ENCODE peak calls at places on chromosomes 12 and 14, in eight cellular contexts. N is BE2C, I is endothelial cell, B is heart left ventricle, E is endothelial cell of umbilical vein, R is AG09319, A is GM20000, L is heart right ventricle. D is an unnamed sample.

GRCh38 chr14:99546230-99546879 is 57.7 kb downstream of the CCDC85C start:
- DNase-seq in R (no peak), N (peak), A (no peak), B (no peak), L (no peak), I (no peak), E (no peak), D (no peak)

GRCh38 chr12:52338241-52338960 is 17.2 kb upstream of the KRT83 start:
- DNase-seq in I (no peak), N (no peak), B (no peak), R (no peak), E (no peak), L (no peak), A (no peak), D (no peak)

GRCh38 chr14:72518809-72519377 is 375.0 kb downstream of the DPF3 start:
- DNase-seq in A (peak), N (no peak), L (no peak), B (no peak), E (no peak), I (no peak), R (no peak), D (no peak)

GRCh38 chr14:68143341-68143807 is 323.8 kb downstream of the RAD51B start:
- DNase-seq in B (peak), A (no peak), E (peak), R (peak), L (peak), N (no peak), I (no peak), D (no peak)

GRCh38 chr12:33628087-33628486 is 188.5 kb upstream of the SYT10 start:
- DNase-seq in L (no peak), R (no peak), B (no peak), I (no peak), E (no peak), N (no peak), A (no peak), D (no peak)

GRCh38 chr14:88592016-88592415 is 29.2 kb downstream of the ZC3H14 start:
- DNase-seq in N (no peak), B (no peak), R (no peak), L (no peak), E (peak), A (no peak), I (no peak), D (no peak)

GRCh38 chr12:66514581-66514980 is 164.3 kb downstream of the GRIP1 start:
- DNase-seq in R (no peak), N (no peak), L (no peak), E (peak), I (no peak), B (no peak), A (no peak), D (no peak)

GRCh38 chr14:65210118-65210826 is 108.0 kb upstream of the MAX start:
- DNase-seq in N (no peak), R (no peak), B (no peak), E (peak), I (no peak), A (no peak), L (no peak), D (no peak)

GRCh38 chr12:45050751-45051489 is at the start of gene DBX2:
- DNase-seq in L (peak), R (no peak), E (no peak), I (peak), B (no peak), N (no peak), A (no peak), D (peak)

GRCh38 chr14:72649603-72650227 is 244.2 kb downstream of the DPF3 start:
- DNase-seq in R (no peak), B (no peak), N (no peak), E (no peak), A (no peak), L (no peak), I (no peak), D (no peak)

GRCh38 chr14:22176930-22177329 is 412.1 kb downstream of the DAD1 start:
- DNase-seq in E (no peak), L (no peak), A (no peak), B (no peak), N (no peak), R (no peak), I (no peak), D (no peak)

GRCh38 chr12:47033797-47034555 is 45.4 kb upstream of the PCED1B start:
- DNase-seq in I (no peak), E (no peak), L (no peak), A (no peak), B (no peak), R (no peak), N (no peak), D (no peak)

GRCh38 chr14:71414631-71415403 is 507.6 kb downstream of the PCNX1 start:
- DNase-seq in N (no peak), A (no peak), R (no peak), L (no peak), B (no peak), I (no peak), E (no peak), D (no peak)

GRCh38 chr14:73143003-73143402 is 6.7 kb downstream of the PSEN1 start:
- DNase-seq in N (no peak), R (no peak), I (no peak), B (no peak), A (peak), L (no peak), E (no peak), D (no peak)

GRCh38 chr14:76056128-76056527 is 70.6 kb downstream of the IFT43 start:
- DNase-seq in L (no peak), B (no peak), E (no peak), I (no peak), A (no peak), N (no peak), R (no peak), D (no peak)

GRCh38 chr12:99911076-99911475 is 73.7 kb downstream of the ANKS1B start:
- DNase-seq in B (no peak), L (no peak), R (peak), E (no peak), N (no peak), A (no peak), I (no peak), D (no peak)

GRCh38 chr12:34598352-34598827 is 576.1 kb downstream of the ALG10 start:
- DNase-seq in R (no peak), L (no peak), B (no peak), E (no peak), A (no peak), N (no peak), I (no peak), D (no peak)

GRCh38 chr12:120257041-120257821 is 8.3 kb downstream of the PXN start:
- DNase-seq in A (no peak), I (no peak), B (peak), E (peak), R (peak), N (peak), L (peak), D (no peak)

GRCh38 chr12:67211029-67211428 is 58.1 kb upstream of the CAND1 start:
- DNase-seq in E (no peak), L (no peak), A (no peak), I (no peak), R (no peak), N (no peak), B (no peak), D (no peak)

GRCh38 chr14:75295061-75295461 is 16.4 kb downstream of the FOS start:
- DNase-seq in A (no peak), B (peak), N (peak), R (peak), I (peak), L (peak), E (peak), D (no peak)

GRCh38 chr14:56075301-56075700 is 42.9 kb upstream of the PELI2 start:
- DNase-seq in B (no peak), I (no peak), A (no peak), E (no peak), L (no peak), N (no peak), R (no peak), D (no peak)

GRCh38 chr14:55136241-55136640 is 7.2 kb downstream of the LGALS3 start:
- DNase-seq in N (no peak), A (no peak), L (no peak), B (no peak), E (no peak), R (no peak), I (no peak), D (no peak)

GRCh38 chr14:93430319-93430801 is 379 bp upstream of the UNC79 start:
- DNase-seq in L (no peak), N (peak), B (no peak), A (no peak), R (no peak), E (no peak), I (peak), D (no peak)

GRCh38 chr14:51564986-51565604 is 86.6 kb upstream of the FRMD6 start:
- DNase-seq in L (no peak), B (no peak), R (no peak), N (no peak), I (no peak), A (no peak), E (no peak), D (no peak)

GRCh38 chr12:70555081-70555480 is 82.1 kb downstream of the PTPRB start:
- DNase-seq in E (no peak), R (no peak), I (no peak), A (no peak), N (no peak), L (no peak), B (no peak), D (no peak)

GRCh38 chr12:6426882-6427671 is 17.7 kb upstream of the CD27 start:
- DNase-seq in E (no peak), R (no peak), A (peak), B (no peak), I (no peak), N (no peak), L (no peak), D (peak)

GRCh38 chr12:52673216-52673615 is 7.0 kb downstream of the KRT1 start:
- DNase-seq in B (no peak), I (no peak), L (no peak), R (no peak), E (no peak), A (no peak), N (no peak), D (no peak)

GRCh38 chr14:46580941-46581671 is 70.5 kb downstream of the RPL10L start:
- DNase-seq in E (peak), N (peak), I (peak), L (no peak), R (no peak), A (peak), B (no peak), D (no peak)
- TF ChIP-seq CTCF in E (peak), N (peak), I (peak), L (peak), R (no peak), A (peak), B (no peak), D (peak)

GRCh38 chr14:47857646-47858045 is 182.2 kb upstream of the MDGA2 start:
- DNase-seq in I (no peak), R (no peak), E (no peak), A (no peak), B (no peak), N (no peak), L (no peak), D (no peak)
- TF ChIP-seq CTCF in I (no peak), R (no peak), E (no peak), A (no peak), B (no peak), N (no peak), L (no peak), D (no peak)

DNA sequence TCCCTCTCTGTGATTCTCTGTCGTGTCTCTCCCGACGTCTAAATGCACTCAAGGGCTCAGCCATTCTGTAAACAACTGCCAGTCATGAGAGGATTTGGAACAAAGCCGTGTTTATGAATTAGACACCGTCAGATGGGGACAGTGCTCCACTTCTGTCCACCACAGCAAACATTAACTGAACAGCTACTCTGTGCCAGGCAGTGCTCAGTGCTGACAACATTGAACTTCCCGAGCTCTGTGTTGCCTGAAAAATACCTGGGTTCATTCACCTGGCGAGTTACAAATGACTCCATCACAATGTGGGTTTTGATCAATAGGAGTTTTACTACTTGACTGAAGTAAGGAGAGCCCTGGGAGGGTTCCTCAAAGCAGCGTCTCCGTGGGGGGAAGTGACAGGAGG is 139.3 kb downstream of the GLT1D1 start:
- DNase-seq in L (no peak), A (no peak), R (no peak), E (no peak), N (no peak), B (no peak), I (no peak), D (no peak)
- TF ChIP-seq CTCF in L (no peak), A (no peak), R (no peak), E (no peak), N (no peak), B (no peak), I (no peak), D (no peak)

GRCh38 chr14:106691601-106692291 is 1165.4 kb downstream of the TMEM121 start:
- DNase-seq in N (peak), L (peak), A (peak), B (peak), I (no peak), E (no peak), R (no peak), D (peak)
- TF ChIP-seq CTCF in N (peak), L (peak), A (peak), B (no peak), I (peak), E (no peak), R (peak), D (peak)

GRCh38 chr14:104940526-104941150 is 16.0 kb downstream of the PLD4 start:
- DNase-seq in N (no peak), I (no peak), L (no peak), E (no peak), A (peak), B (no peak), R (no peak), D (no peak)
- TF ChIP-seq CTCF in N (peak), I (no peak), L (no peak), E (no peak), A (no peak), B (no peak), R (peak), D (peak)

DNA sequence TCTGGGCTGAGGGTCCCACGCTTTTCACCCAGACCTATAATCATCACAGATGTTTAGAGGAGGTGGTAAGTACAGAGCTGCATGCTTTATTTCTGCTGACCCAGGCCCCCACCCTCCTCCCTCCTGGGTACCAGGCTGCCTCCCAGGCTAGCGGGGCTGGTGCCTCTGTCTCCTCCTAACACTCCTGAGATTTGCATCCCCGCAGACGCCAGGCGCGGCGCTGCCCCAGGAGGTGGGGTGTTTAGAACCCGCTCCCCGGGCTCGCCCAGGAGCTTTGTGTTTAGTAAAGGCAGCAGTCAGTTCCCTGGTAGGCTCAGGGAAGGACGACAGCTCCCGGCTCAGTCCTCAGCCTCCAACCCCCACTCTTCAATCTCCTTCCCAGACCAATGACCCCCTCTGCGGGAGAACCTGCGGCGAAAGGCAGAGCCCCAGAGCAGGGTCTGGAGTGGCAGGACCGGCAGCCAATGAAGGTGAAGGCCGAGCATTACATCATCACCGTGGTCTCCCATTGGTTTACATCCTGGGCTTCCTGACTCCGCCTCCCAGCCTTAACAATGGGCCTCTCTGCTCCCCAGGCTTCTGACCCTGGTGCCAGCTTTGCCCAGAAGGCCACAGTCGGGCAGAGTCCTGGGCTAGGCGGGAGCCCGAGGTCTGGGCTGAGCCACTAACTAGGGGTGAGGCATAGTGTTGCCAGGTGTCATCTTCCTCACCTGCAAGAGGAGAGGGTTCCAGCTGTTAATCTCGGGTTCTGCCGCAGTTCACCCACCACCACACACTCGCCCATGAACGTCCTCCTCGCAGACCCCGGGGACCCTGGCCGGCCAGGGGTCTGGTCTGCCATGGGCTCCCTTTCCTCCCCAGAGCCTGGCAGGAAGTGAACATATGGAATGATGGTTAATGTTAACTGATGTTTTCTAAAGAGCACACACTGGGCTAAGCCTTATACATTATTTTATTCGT is 57.5 kb downstream of the CALM1 start:
- DNase-seq in R (peak), I (peak), N (peak), E (peak), B (peak), A (no peak), L (peak), D (peak)
- TF ChIP-seq CTCF in R (no peak), I (no peak), N (peak), E (no peak), B (no peak), A (no peak), L (no peak), D (no peak)

DNA sequence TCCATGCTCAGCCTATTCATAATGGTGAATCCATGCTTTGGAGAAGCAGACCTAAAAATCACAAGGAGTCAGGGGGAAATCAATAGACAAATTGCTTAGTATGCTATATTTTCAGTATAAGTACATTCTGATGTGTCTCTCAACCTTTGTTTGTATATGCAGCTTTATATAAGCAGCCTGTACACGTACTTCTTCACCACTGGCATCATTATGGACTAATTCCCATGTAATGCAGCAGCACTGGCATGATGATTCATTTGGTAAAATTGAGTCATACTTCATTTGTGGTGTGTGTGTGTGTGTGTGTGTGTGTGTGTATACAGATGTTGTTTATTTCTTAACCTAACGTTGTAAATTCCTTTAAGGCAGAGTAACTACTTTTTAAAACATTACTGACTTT is 10.9 kb downstream of the DCP1B start:
- DNase-seq in E (peak), R (peak), B (no peak), I (no peak), L (no peak), N (no peak), A (no peak), D (no peak)
- TF ChIP-seq CTCF in E (no peak), R (no peak), B (no peak), I (no peak), L (no peak), N (no peak), A (no peak), D (no peak)

GRCh38 chr14:53847881-53848280 is 108.7 kb downstream of the BMP4 start:
- DNase-seq in A (no peak), N (no peak), E (no peak), L (no peak), I (no peak), B (no peak), R (no peak), D (no peak)

GRCh38 chr14:53848851-53849250 is 107.8 kb downstream of the BMP4 start:
- DNase-seq in L (no peak), R (no peak), B (no peak), I (no peak), A (no peak), N (no peak), E (no peak), D (no peak)

GRCh38 chr14:53851394-53852056 is 105.1 kb downstream of the BMP4 start:
- DNase-seq in N (no peak), E (no peak), A (no peak), B (no peak), I (no peak), L (no peak), R (no peak), D (no peak)

GRCh38 chr14:53850714-53851296 is 105.8 kb downstream of the BMP4 start:
- DNase-seq in B (no peak), E (peak), R (peak), A (no peak), L (no peak), N (no peak), I (no peak), D (no peak)

DNA sequence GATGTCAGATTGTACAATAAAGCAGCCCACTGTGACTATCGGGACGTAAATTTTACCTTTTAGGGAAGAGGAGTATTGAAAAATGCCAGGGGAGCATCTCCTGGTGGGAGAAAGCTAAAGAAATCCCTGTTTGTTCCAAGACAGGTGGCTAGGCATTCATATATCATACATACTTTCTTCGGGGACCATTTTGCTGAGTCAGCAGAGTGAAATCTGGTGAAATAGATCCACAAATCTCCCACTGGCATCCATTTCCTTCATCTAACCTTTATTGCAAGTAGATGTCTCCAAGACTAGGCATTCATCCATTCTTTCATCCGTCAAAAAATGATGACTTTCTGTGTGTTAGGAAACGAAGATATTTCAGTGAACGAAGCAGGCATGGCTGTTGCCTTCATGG is 107.1 kb downstream of the BMP4 start:
- DNase-seq in L (no peak), N (no peak), I (no peak), A (no peak), B (no peak), E (no peak), R (no peak), D (no peak)
- TF ChIP-seq CTCF in L (no peak), N (no peak), I (no peak), A (no peak), B (no peak), E (no peak), R (no peak), D (no peak)

GRCh38 chr12:116404913-116405611 is 127.6 kb upstream of the MED13L start:
- DNase-seq in L (no peak), R (no peak), I (no peak), B (no peak), N (no peak), E (no peak), A (no peak), D (no peak)

GRCh38 chr12:116403546-116403945 is 126.1 kb upstream of the MED13L start:
- DNase-seq in E (no peak), R (no peak), L (no peak), I (no peak), B (no peak), N (no peak), A (no peak), D (no peak)

GRCh38 chr12:116408489-116409217 is 131.2 kb upstream of the MED13L start:
- DNase-seq in A (no peak), I (no peak), R (no peak), E (no peak), N (no peak), L (no peak), B (no peak), D (no peak)

GRCh38 chr12:116402163-116402939 is 124.9 kb upstream of the MED13L start:
- DNase-seq in A (no peak), N (no peak), L (no peak), R (no peak), B (no peak), I (no peak), E (no peak), D (no peak)

DNA sequence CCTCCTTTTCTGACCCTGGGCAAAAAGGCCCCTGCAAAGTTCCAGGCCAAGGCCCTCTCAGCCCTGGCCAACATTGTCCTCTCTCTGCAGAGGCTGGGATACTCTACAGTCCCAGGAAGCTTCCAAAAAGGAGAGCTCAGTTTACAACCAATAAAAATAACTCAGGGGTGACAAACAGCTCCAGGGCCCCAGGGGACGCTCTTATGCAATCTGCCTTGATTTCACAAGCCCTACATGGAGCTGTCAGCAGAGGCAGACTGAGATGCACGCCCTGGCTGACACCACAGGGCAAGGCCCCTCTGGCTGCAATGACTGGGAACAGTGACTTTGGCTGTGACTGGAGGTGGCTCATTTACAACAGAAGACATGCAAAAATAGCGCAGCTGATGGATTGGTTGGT is 129.0 kb upstream of the MED13L start:
- DNase-seq in B (peak), I (no peak), N (peak), E (no peak), A (no peak), R (peak), L (peak), D (no peak)
- TF ChIP-seq CTCF in B (no peak), I (no peak), N (peak), E (no peak), A (no peak), R (no peak), L (no peak), D (no peak)

D was measured in type B pancreatic cell.